ENCODE peak calls at places on chromosomes 12 and 14, in four cellular contexts. One of them, this sample, is unnamed.

GRCh38 chr14:60758875-60759274 is 24.3 kb downstream of the MNAT1 start:
- DNase-seq in tibial nerve: no peak
- DNase-seq in RWPE2: no peak
- DNase-seq in body of pancreas: no peak
- DNase-seq in this sample: no peak

GRCh38 chr14:52862652-52863338 is 71.4 kb upstream of the GNPNAT1 start:
- DNase-seq in tibial nerve: no peak
- DNase-seq in RWPE2: no peak
- DNase-seq in body of pancreas: no peak
- DNase-seq in this sample: no peak

GRCh38 chr14:104643306-104643705 is 38.7 kb upstream of the TMEM179 start:
- DNase-seq in tibial nerve: no peak
- DNase-seq in RWPE2: no peak
- DNase-seq in body of pancreas: no peak
- DNase-seq in this sample: no peak

GRCh38 chr14:37197421-37198272 is at the start of gene MIPOL1:
- DNase-seq in tibial nerve: peak; percentile 61
- DNase-seq in RWPE2: peak; percentile 91
- DNase-seq in body of pancreas: peak; percentile 85
- DNase-seq in this sample: peak; percentile 88

GRCh38 chr12:71157601-71158233 is at the start of gene TSPAN8:
- DNase-seq in tibial nerve: no peak
- DNase-seq in RWPE2: no peak
- DNase-seq in body of pancreas: no peak
- DNase-seq in this sample: peak; percentile 66

GRCh38 chr14:53214384-53214783 is 61.3 kb upstream of the DDHD1 start:
- DNase-seq in tibial nerve: no peak
- DNase-seq in RWPE2: no peak
- DNase-seq in body of pancreas: no peak
- DNase-seq in this sample: no peak

GRCh38 chr12:124310785-124311184 is 15.9 kb downstream of the RFLNA start:
- DNase-seq in tibial nerve: no peak
- DNase-seq in RWPE2: no peak
- DNase-seq in body of pancreas: no peak
- DNase-seq in this sample: no peak

GRCh38 chr12:123264642-123265041 is 7.0 kb downstream of the CDK2AP1 start:
- DNase-seq in tibial nerve: no peak
- DNase-seq in RWPE2: peak; percentile 61
- DNase-seq in body of pancreas: no peak
- DNase-seq in this sample: no peak

GRCh38 chr14:52874389-52874788 is 76.5 kb downstream of the FERMT2 start:
- DNase-seq in tibial nerve: no peak
- DNase-seq in RWPE2: no peak
- DNase-seq in body of pancreas: no peak
- DNase-seq in this sample: no peak

GRCh38 chr14:34562776-34563150 is 23.3 kb upstream of the EAPP start:
- DNase-seq in tibial nerve: peak; percentile 3
- DNase-seq in RWPE2: no peak
- DNase-seq in body of pancreas: no peak
- DNase-seq in this sample: no peak

GRCh38 chr12:26187429-26187828 is 7.9 kb upstream of the SSPN start:
- DNase-seq in tibial nerve: no peak
- DNase-seq in RWPE2: no peak
- DNase-seq in body of pancreas: no peak
- DNase-seq in this sample: no peak

GRCh38 chr12:122062832-122063690 is 15.5 kb upstream of the MLXIP start:
- DNase-seq in tibial nerve: no peak
- DNase-seq in RWPE2: peak; percentile 89
- DNase-seq in body of pancreas: peak; percentile 72
- DNase-seq in this sample: peak; percentile 75

GRCh38 chr12:116736962-116737773 is 701 bp downstream of the SPRING1 start:
- DNase-seq in tibial nerve: no peak
- DNase-seq in RWPE2: no peak
- DNase-seq in body of pancreas: peak; percentile 20
- DNase-seq in this sample: peak; percentile 31

GRCh38 chr14:51554339-51554920 is 97.3 kb upstream of the FRMD6 start:
- DNase-seq in tibial nerve: no peak
- DNase-seq in RWPE2: no peak
- DNase-seq in body of pancreas: no peak
- DNase-seq in this sample: no peak

GRCh38 chr12:117552971-117553370 is 191.5 kb upstream of the NOS1 start:
- DNase-seq in tibial nerve: no peak
- DNase-seq in RWPE2: no peak
- DNase-seq in body of pancreas: peak; percentile 22
- DNase-seq in this sample: peak; percentile 43

GRCh38 chr14:37602605-37603453 is 7.4 kb downstream of the TTC6 start:
- DNase-seq in tibial nerve: no peak
- DNase-seq in RWPE2: no peak
- DNase-seq in body of pancreas: no peak
- DNase-seq in this sample: no peak

GRCh38 chr12:108442077-108442476 is 73.0 kb upstream of the FICD start:
- DNase-seq in tibial nerve: no peak
- DNase-seq in RWPE2: no peak
- DNase-seq in body of pancreas: no peak
- DNase-seq in this sample: no peak